ENCODE peak calls at places on chromosomes 16 and 17, in eight cellular contexts. I is lower leg skin, B is endothelial cell, M is progenitor cell of endocrine pancreas, Z is AG09319, T is fibroblast of the aortic adventitia, A is brain microvascular endothelial cell, U is DND-41. E is an unnamed sample.

GRCh38 chr16:23424292-23424958 is 28.6 kb downstream of the COG7 start:
- DNase-seq in I (peak), B (no peak), M (no peak), Z (no peak), T (no peak), A (no peak), U (no peak), E (no peak)

GRCh38 chr16:46972429-46972970 is 974 bp downstream of the DNAJA2 start:
- DNase-seq in I (no peak), B (no peak), M (no peak), Z (no peak), T (peak), A (peak), U (no peak), E (no peak)

GRCh38 chr16:81937305-81938038 is 73.8 kb downstream of the SDR42E1 start:
- DNase-seq in I (no peak), B (no peak), M (no peak), Z (no peak), T (no peak), A (peak), U (no peak), E (no peak)

GRCh38 chr17:19024101-19025078 is 19.8 kb upstream of the FAM83G start:
- DNase-seq in I (no peak), B (no peak), M (no peak), Z (no peak), T (peak), A (peak), U (no peak), E (peak)

GRCh38 chr17:49694847-49695697 is 12.7 kb downstream of the SLC35B1 start:
- DNase-seq in I (peak), B (peak), M (peak), Z (no peak), T (peak), A (no peak), U (peak), E (peak)

GRCh38 chr16:71423016-71423415 is 18.8 kb downstream of the TLE7 start:
- DNase-seq in I (no peak), B (no peak), M (no peak), Z (no peak), T (no peak), A (no peak), U (no peak), E (no peak)

GRCh38 chr16:54936086-54936978 is 5.7 kb downstream of the IRX5 start:
- DNase-seq in I (no peak), B (peak), M (peak), Z (no peak), T (peak), A (no peak), U (no peak), E (peak)

GRCh38 chr17:61415374-61416210 is 15.9 kb downstream of the TBX2 start:
- DNase-seq in I (no peak), B (no peak), M (no peak), Z (no peak), T (no peak), A (no peak), U (no peak), E (no peak)

GRCh38 chr17:13477180-13477611 is 124.5 kb downstream of the HS3ST3A1 start:
- DNase-seq in I (no peak), B (no peak), M (no peak), Z (no peak), T (peak), A (peak), U (no peak), E (no peak)

GRCh38 chr17:1714488-1714979 is 4.4 kb upstream of the TLCD2 start:
- DNase-seq in I (peak), B (peak), M (peak), Z (peak), T (no peak), A (peak), U (peak), E (peak)

GRCh38 chr16:6020162-6020980 is 922.8 kb upstream of the EEF2KMT start:
- DNase-seq in I (no peak), B (peak), M (no peak), Z (no peak), T (no peak), A (no peak), U (no peak), E (no peak)

GRCh38 chr17:6749519-6749918 is 6.3 kb upstream of the XAF1 start:
- DNase-seq in I (no peak), B (no peak), M (no peak), Z (no peak), T (peak), A (no peak), U (peak), E (peak)

GRCh38 chr17:2449486-2449885 is 48.6 kb upstream of the MNT start:
- DNase-seq in I (no peak), B (no peak), M (no peak), Z (no peak), T (peak), A (no peak), U (no peak), E (no peak)

GRCh38 chr16:361341-361871 is 8.9 kb upstream of the AXIN1 start:
- DNase-seq in I (no peak), B (no peak), M (no peak), Z (no peak), T (no peak), A (no peak), U (no peak), E (no peak)

GRCh38 chr16:84557504-84557903 is 53.0 kb upstream of the MEAK7 start:
- DNase-seq in I (no peak), B (no peak), M (no peak), Z (no peak), T (no peak), A (no peak), U (no peak), E (no peak)

GRCh38 chr17:181213-182163 is at the start of gene DOC2B:
- DNase-seq in I (no peak), B (peak), M (peak), Z (no peak), T (peak), A (no peak), U (no peak), E (peak)

GRCh38 chr16:27330542-27330941 is 16.8 kb downstream of the IL4R start:
- DNase-seq in I (peak), B (no peak), M (no peak), Z (peak), T (peak), A (peak), U (no peak), E (no peak)

GRCh38 chr17:64315032-64315490 is 52.0 kb upstream of the TEX2 start:
- DNase-seq in I (peak), B (no peak), M (no peak), Z (peak), T (peak), A (no peak), U (no peak), E (no peak)

GRCh38 chr17:65978881-65979280 is 213.1 kb downstream of the CEP112 start:
- DNase-seq in I (no peak), B (no peak), M (no peak), Z (peak), T (no peak), A (no peak), U (no peak), E (no peak)

GRCh38 chr16:70751593-70751992 is 49.4 kb downstream of the VAC14 start:
- DNase-seq in I (no peak), B (no peak), M (no peak), Z (no peak), T (no peak), A (no peak), U (no peak), E (no peak)

GRCh38 chr17:78993241-78993956 is 13.7 kb upstream of the LGALS3BP start:
- DNase-seq in I (no peak), B (peak), M (peak), Z (no peak), T (peak), A (peak), U (peak), E (peak)

GRCh38 chr16:48217708-48218107 is 26.4 kb upstream of the LONP2 start:
- DNase-seq in I (no peak), B (no peak), M (no peak), Z (no peak), T (no peak), A (no peak), U (no peak), E (no peak)

GRCh38 chr17:47654991-47655390 is 5.3 kb downstream of the KPNB1 start:
- DNase-seq in I (no peak), B (no peak), M (no peak), Z (no peak), T (no peak), A (no peak), U (no peak), E (no peak)

GRCh38 chr17:77528516-77529327 is 388.0 kb downstream of the SEC14L1 start:
- DNase-seq in I (no peak), B (peak), M (peak), Z (no peak), T (no peak), A (no peak), U (peak), E (peak)

GRCh38 chr17:77527394-77527793 is 386.6 kb downstream of the SEC14L1 start:
- DNase-seq in I (no peak), B (no peak), M (no peak), Z (no peak), T (no peak), A (no peak), U (no peak), E (no peak)

GRCh38 chr17:77527836-77528505 is 387.2 kb downstream of the SEC14L1 start:
- DNase-seq in I (no peak), B (no peak), M (no peak), Z (no peak), T (no peak), A (no peak), U (peak), E (no peak)

GRCh38 chr17:77526259-77526711 is 385.5 kb downstream of the SEC14L1 start:
- DNase-seq in I (no peak), B (no peak), M (no peak), Z (no peak), T (no peak), A (no peak), U (no peak), E (no peak)

DNA sequence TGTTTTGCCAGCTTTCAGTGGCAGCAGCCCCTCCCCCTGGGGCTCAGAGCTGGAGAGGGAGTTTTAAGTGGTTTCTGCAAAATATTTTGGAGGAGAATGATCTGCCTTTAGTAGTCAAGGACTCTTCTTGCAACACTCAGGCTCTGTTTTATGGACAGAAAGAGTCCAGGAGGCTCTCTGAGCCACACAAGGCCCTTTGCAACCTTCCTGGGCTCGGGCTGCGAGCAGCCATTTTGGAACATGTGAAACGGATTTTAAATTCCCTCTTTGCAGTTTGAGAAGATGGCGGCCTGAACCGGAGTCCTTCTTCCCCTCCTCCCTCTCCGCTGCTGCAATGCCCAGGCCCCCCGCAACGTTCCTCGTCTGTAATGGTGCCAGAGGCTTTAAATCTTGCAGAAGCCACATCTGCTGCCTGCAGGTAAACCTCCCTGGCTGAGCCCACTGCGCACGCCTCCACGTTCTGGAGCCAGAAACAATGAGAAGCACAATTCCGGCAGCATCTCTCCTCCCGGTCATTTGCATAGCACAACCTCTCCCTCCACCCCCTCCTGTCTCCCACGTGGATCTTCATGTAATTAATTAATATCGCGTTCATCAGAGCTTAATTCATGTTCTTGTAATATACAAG is 386.1 kb downstream of the SEC14L1 start:
- DNase-seq in I (no peak), B (no peak), M (no peak), Z (no peak), T (no peak), A (no peak), U (no peak), E (no peak)
- TF ChIP-seq CTCF in I (no peak), B (no peak), M (no peak), Z (no peak), T (no peak), A (no peak), U (no peak), E (no peak)

DNA sequence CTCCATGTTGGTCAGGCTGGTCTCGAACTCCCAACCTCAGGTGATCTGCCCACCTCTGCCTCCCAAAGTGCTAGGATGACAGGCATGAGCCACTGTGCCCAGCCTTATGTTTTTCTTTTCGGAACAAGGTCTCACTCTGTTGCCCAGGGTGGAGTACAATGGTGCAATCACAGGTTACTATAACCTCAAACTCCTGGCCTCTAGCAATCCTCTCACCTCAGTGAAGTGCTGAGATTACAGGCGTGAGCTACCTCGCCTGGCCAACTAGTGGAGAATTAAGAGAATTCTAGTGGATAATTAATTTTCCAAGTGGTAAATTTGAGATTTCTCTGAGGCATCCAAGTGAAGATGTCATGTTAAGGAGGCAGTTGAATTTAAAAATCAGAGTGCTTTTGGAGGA is 2.9 kb upstream of the FBXO47 start:
- DNase-seq in I (no peak), B (no peak), M (no peak), Z (no peak), T (no peak), A (no peak), U (no peak), E (no peak)
- TF ChIP-seq CTCF in I (no peak), B (no peak), M (no peak), Z (no peak), T (no peak), A (no peak), U (peak), E (no peak)

DNA sequence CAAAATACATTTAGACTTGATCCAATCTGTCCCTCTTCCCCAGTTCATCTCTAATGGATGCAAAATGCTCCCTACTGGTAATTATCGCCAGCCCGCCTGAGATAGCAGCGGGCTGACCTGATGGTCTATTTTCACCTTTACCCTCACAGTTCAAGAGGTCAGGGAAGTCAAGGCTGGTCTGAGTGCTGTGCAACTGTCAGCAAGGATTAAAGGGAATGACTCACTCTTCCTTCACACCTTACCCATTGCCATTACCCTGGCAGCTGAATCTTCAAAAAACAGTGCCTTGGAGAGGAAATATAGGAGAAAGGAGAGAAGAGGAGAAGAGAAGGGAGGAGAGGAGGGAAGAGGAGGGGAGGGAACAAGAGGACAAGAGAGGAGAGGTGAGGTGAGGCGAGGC is 36.3 kb downstream of the GRB7 start:
- DNase-seq in I (no peak), B (no peak), M (no peak), Z (no peak), T (no peak), A (no peak), U (no peak), E (no peak)
- TF ChIP-seq CTCF in I (no peak), B (no peak), M (no peak), Z (no peak), T (no peak), A (no peak), U (no peak), E (no peak)

DNA sequence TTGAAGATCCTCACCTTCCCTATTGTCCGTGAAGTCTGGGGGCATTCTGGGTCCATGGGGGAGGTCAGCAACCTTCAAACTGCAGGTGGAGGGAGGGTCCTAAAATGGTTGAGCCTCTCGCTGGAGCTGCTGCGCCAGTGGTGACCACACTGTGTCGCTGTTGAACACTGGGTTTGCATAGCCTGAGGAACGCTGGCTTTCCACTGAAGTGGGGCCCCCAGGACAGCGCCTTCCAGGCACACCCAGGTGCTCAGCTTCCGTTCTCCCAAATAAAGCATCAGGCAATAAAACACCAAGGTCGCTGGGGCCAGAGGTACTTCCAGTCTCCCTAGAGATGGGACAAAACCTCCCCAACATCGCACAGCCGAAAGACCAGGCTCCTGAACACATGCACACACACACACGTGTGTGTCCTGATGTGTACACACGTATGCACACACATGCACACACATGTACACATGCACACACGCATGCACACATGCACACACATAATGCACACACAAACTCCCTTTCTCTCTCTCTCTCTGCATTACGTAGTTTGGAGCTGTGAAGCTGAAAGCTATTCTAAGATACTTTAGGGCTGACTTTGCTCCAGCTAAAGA is 120.6 kb downstream of the IRF8 start:
- DNase-seq in I (no peak), B (peak), M (no peak), Z (no peak), T (no peak), A (no peak), U (no peak), E (peak)
- TF ChIP-seq CTCF in I (no peak), B (peak), M (peak), Z (no peak), T (peak), A (peak), U (peak), E (peak)

GRCh38 chr16:15765880-15766279 is 90.9 kb downstream of the MYH11 start:
- DNase-seq in I (no peak), B (peak), M (no peak), Z (no peak), T (peak), A (peak), U (peak), E (peak)
- TF ChIP-seq CTCF in I (no peak), B (no peak), M (peak), Z (peak), T (peak), A (peak), U (peak), E (peak)

DNA sequence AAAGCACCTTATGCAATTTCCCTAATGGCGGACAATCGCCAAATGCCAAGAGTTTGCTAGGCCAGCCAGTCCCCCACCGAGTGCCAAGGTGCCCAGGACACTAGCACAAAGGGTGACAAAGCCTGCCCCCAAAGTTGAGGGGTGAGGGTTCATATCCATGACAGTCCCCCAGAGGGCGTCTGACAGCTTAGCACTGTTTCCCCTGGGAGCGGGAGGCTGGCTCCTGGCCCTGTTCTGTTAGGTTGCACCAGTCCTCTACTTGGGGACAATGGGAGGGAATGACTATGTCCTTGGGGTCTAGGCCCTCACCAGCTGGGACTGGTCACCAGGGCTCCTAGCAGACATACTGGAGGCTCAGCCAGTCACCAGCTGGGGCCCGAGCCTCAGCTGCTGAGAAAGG is 66.9 kb downstream of the MYO18A start:
- DNase-seq in I (no peak), B (no peak), M (no peak), Z (no peak), T (no peak), A (no peak), U (no peak), E (no peak)
- TF ChIP-seq CTCF in I (no peak), B (no peak), M (no peak), Z (no peak), T (no peak), A (peak), U (peak), E (no peak)

DNA sequence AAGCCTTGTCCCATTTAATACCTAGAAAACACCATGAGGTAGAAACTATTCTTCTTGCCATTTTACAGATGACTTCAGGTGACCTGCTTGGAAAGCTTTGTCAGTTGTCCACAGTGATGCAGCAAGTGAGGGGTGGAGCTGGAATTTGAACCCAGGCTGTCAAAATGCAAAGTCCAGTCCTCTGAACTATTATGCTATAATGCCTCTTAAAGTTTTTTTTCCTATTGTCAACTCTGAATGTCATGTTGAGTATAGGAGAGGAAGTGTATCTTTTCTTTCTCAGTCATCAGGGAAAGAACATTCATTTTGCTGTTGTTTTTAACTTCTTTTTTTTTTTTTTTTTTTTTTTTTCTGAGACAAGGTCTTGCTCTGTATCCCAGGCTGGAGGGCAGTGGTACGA is 525.6 kb downstream of the XYLT1 start:
- DNase-seq in I (no peak), B (no peak), M (no peak), Z (no peak), T (no peak), A (no peak), U (no peak), E (no peak)
- TF ChIP-seq CTCF in I (no peak), B (no peak), M (no peak), Z (no peak), T (no peak), A (no peak), U (no peak), E (no peak)

DNA sequence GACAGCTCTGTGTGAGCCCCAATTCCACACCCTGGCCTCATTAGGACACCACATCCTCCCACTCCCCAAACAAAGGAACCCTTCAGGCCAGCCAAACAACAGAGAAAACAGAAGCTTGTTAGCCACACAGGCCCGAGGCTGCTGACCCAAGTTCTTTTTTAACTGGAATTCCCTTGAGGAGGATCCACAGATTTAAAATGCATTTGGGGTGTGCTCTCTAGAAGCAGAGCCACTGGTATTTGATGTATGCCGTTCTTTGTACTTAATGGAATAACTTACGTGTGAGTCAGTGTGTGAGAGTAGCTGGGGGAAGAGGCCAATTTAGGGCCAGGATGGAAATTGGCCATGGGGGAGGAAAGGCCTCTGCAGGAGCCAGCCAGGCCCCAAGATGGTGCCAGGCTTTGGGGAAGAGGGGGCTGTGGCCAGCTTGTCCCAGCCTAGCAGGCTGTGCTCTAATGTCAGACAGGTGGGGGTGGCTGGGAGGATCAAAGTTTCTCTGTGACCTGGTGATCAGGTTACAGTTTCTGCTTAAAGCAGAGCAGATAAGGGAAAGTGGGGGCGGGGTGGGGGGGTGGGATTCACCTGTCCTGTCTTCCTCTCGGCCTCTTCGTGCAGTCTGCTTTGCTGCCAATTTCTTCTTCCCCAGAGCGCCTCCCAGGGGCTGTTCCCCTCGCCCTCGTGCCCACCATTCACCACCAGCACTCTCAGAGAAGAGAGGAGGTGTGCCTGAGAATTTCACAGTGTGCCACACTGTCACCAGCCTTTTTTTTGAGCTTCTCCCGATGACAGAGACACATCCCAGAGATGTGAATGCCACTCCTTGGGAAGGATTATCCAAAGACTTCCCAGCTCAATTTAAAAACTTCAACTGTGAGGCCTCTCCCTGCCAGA is 50.8 kb downstream of the TOM1L2 start:
- DNase-seq in I (no peak), B (no peak), M (no peak), Z (peak), T (peak), A (peak), U (no peak), E (no peak)
- TF ChIP-seq CTCF in I (no peak), B (no peak), M (no peak), Z (no peak), T (no peak), A (no peak), U (no peak), E (no peak)